ENCODE peak calls at places on chromosomes 11 and 22, in five cellular contexts. H is cardiac muscle cell, T is cardiac fibroblast, G is fibroblast of lung, C is HFF-Myc. L is an unnamed sample.

GRCh38 chr11:105466582-105467228 is 143.2 kb upstream of the GRIA4 start:
- DNase-seq in H (no peak), T (peak), C (peak), G (peak), L (no peak)

GRCh38 chr11:86869531-86869930 is 69.2 kb downstream of the PRSS23 start:
- DNase-seq in T (no peak), H (no peak), G (no peak), C (no peak), L (no peak)

GRCh38 chr11:2515401-2516275 is 70.8 kb downstream of the KCNQ1 start:
- DNase-seq in T (no peak), C (no peak), G (no peak), H (no peak), L (no peak)

GRCh38 chr22:41508770-41509170 is 35.5 kb downstream of the POLR3H start:
- DNase-seq in H (no peak), T (no peak), C (no peak), G (no peak), L (no peak)

GRCh38 chr11:5489571-5490357 is 1.3 kb downstream of the OR52D1 start:
- DNase-seq in G (no peak), H (no peak), C (no peak), T (no peak), L (no peak)

GRCh38 chr22:43384863-43385262 is 27.0 kb upstream of the MPPED1 start:
- DNase-seq in C (no peak), G (no peak), T (no peak), H (no peak), L (no peak)

GRCh38 chr11:62923634-62924411 is 2.7 kb upstream of the CHRM1 start:
- DNase-seq in T (no peak), G (no peak), H (peak), C (no peak), L (no peak)

GRCh38 chr11:30935861-30936260 is 349.7 kb upstream of the MPPED2 start:
- DNase-seq in H (no peak), C (no peak), G (no peak), T (peak), L (no peak)

GRCh38 chr11:77183421-77183984 is 55.5 kb downstream of the MYO7A start:
- DNase-seq in C (no peak), G (no peak), H (no peak), T (no peak), L (no peak)

GRCh38 chr11:87724358-87724757 is 450.9 kb downstream of the RAB38 start:
- DNase-seq in C (no peak), G (no peak), H (no peak), T (no peak), L (no peak)

GRCh38 chr11:119481667-119482400 is 58.9 kb upstream of the THY1 start:
- DNase-seq in G (no peak), C (no peak), T (no peak), H (no peak), L (no peak)

GRCh38 chr11:75495749-75496641 is 29.7 kb downstream of the GDPD5 start:
- DNase-seq in H (peak), C (no peak), T (no peak), G (no peak), L (no peak)

GRCh38 chr22:46272196-46272595 is 4.4 kb downstream of the TTC38 start:
- DNase-seq in G (no peak), T (no peak), C (no peak), H (no peak), L (no peak)

GRCh38 chr11:27886765-27887328 is 186.6 kb upstream of the BDNF start:
- DNase-seq in C (no peak), T (no peak), H (no peak), G (no peak), L (no peak)

GRCh38 chr11:115745041-115745440 is 240.8 kb upstream of the CADM1 start:
- DNase-seq in T (no peak), C (no peak), G (no peak), H (no peak), L (no peak)

GRCh38 chr11:94602430-94603372 is 35.5 kb downstream of the PIWIL4 start:
- DNase-seq in H (peak), G (peak), T (peak), C (peak), L (no peak)

GRCh38 chr22:50221410-50222300 is 20.8 kb downstream of the SELENOO start:
- DNase-seq in H (no peak), C (no peak), G (no peak), T (no peak), L (no peak)

GRCh38 chr22:23061471-23062280 is 8.6 kb upstream of the GNAZ start:
- DNase-seq in T (no peak), G (no peak), H (no peak), C (no peak), L (no peak)

GRCh38 chr11:126284829-126285228 is 1.9 kb downstream of the TIRAP start:
- DNase-seq in T (peak), C (peak), G (peak), H (no peak), L (peak)

GRCh38 chr11:10181811-10182210 is 112.2 kb downstream of the SBF2 start:
- DNase-seq in G (peak), H (no peak), C (peak), T (peak), L (no peak)
- TF ChIP-seq CTCF in G (no peak), H (peak), C (peak), T (no peak), L (peak)

GRCh38 chr11:12363373-12363772 is 14.0 kb upstream of the PARVA start:
- DNase-seq in G (no peak), T (no peak), C (no peak), H (no peak), L (no peak)
- TF ChIP-seq CTCF in G (no peak), T (no peak), C (no peak), H (no peak), L (no peak)

DNA sequence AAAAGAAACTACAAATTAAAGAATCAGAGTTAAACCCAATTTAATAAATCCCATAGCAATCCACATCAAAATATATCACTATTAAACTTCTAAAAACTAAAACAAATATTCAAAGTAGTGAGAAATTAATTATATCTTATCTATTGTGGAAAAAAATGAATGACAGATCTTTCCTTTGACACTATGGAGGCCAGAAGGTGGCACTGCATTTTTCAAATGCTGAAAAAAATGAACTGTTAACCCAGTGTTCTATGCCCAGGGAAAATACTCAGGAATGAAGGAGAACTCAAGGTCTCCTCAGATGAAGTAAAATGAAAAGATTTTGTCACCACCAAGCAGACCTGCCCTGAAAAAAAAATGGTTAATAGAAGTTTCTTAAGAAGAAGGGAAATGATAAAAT is 27.7 kb downstream of the TYR start:
- DNase-seq in H (no peak), C (no peak), T (peak), G (no peak), L (no peak)
- TF ChIP-seq CTCF in H (no peak), C (no peak), T (no peak), G (no peak), L (no peak)

DNA sequence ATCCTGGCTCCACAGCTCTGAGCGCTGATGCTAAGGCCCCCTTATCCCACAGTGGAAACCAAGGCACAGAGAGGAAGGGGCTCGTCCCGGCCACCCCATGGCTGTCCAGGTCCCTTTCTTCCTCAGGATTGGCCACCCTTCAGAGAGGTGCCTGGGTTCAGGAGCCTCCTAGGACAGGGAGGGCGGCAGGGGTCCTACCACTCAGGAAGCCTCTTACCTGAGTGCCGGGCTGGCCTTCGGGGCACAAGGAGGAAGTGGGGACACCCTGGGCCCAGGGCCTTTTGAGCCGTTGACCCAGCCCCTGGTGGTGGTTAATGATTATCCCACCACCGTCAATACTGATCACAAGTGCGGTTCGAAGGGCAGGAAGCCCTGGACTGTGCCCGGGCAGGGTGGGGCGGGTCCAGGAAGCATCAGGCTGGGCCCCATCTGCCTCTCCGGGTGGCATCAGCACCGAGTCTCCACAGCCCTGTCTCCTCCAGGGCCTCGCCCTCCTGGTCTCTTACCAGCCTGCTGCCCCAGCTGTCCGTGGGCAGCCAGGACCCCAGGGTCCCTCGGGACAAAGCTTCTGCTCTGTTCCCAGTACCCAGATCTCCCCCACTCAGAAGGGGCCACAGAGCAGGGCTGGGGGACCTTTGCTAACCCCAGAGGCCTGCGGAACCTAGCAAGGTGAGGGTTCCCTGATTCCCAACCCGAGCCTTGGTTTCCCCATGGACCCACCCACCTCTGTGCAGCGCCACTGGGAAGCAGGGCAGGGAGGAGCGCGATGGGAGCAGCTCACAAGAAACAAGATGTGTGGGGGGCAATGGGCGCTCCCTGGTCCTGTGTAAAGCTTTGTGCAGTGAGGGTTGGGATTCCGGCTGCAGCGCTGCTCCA is 15.0 kb upstream of the EHD1 start:
- DNase-seq in G (no peak), C (no peak), T (no peak), H (no peak), L (no peak)
- TF ChIP-seq CTCF in G (no peak), C (no peak), T (no peak), H (no peak), L (no peak)

L was measured in AG09319.